ENCODE peak calls at places on chromosomes 3 and 15, in five cellular contexts. Y is lung, F is SK-N-SH, C is brain microvascular endothelial cell, J is small intestine. G is an unnamed sample.

GRCh38 chr15:51077565-51078153 is 17.0 kb downstream of the TNFAIP8L3 start:
- DNase-seq in Y (peak; percentile 71), F (no peak), C (peak; percentile 9), J (peak; percentile 49), G (peak; percentile 66)

GRCh38 chr3:99645277-99646106 is 7.1 kb downstream of the COL8A1 start:
- DNase-seq in Y (no peak), F (peak; percentile 23), C (peak; percentile 52), J (no peak), G (no peak)

GRCh38 chr3:50572801-50573371 is 3.6 kb downstream of the HEMK1 start:
- DNase-seq in Y (no peak), F (no peak), C (no peak), J (peak; percentile 15), G (no peak)

GRCh38 chr15:91431041-91431715 is 331.1 kb downstream of the SV2B start:
- DNase-seq in Y (no peak), F (no peak), C (no peak), J (no peak), G (no peak)

GRCh38 chr3:56314842-56315241 is 153.4 kb downstream of the ERC2 start:
- DNase-seq in Y (no peak), F (no peak), C (peak; percentile 52), J (no peak), G (no peak)

GRCh38 chr15:97993310-97993738 is 32.8 kb downstream of the ARRDC4 start:
- DNase-seq in Y (no peak), F (no peak), C (no peak), J (peak; percentile 63), G (no peak)

GRCh38 chr15:73560501-73561117 is 72.6 kb downstream of the NPTN start:
- DNase-seq in Y (no peak), F (peak; percentile 42), C (peak; percentile 70), J (peak; percentile 71), G (peak; percentile 51)

GRCh38 chr15:88838667-88839066 is 35.4 kb downstream of the ACAN start:
- DNase-seq in Y (no peak), F (no peak), C (no peak), J (no peak), G (no peak)

GRCh38 chr3:15287565-15288330 is 44.6 kb downstream of the SH3BP5 start:
- DNase-seq in Y (no peak), F (no peak), C (peak; percentile 55), J (no peak), G (no peak)

GRCh38 chr15:67968564-67969440 is 85.3 kb upstream of the PIAS1 start:
- DNase-seq in Y (no peak), F (no peak), C (no peak), J (no peak), G (no peak)

GRCh38 chr3:133691410-133692107 is 29.8 kb upstream of the TOPBP1 start:
- DNase-seq in Y (no peak), F (no peak), C (peak; percentile 7), J (no peak), G (no peak)

GRCh38 chr3:101849714-101850326 is 506 bp downstream of the NFKBIZ start:
- DNase-seq in Y (peak; percentile 43), F (peak; percentile 76), C (no peak), J (peak; percentile 40), G (peak; percentile 60)

GRCh38 chr3:79538-79937 is 117.0 kb upstream of the CHL1 start:
- DNase-seq in Y (no peak), F (no peak), C (no peak), J (no peak), G (no peak)

GRCh38 chr15:41559239-41559488 is 152 bp downstream of the TYRO3 start:
- DNase-seq in Y (no peak), F (no peak), C (no peak), J (no peak), G (no peak)

GRCh38 chr15:68636256-68636655 is 57.5 kb downstream of the CORO2B start:
- DNase-seq in Y (no peak), F (no peak), C (no peak), J (no peak), G (no peak)

GRCh38 chr15:37096878-37097568 is 3.3 kb downstream of the MEIS2 start:
- DNase-seq in Y (no peak), F (peak; percentile 54), C (no peak), J (no peak), G (no peak)

GRCh38 chr15:69623521-69624513 is 171.2 kb downstream of the RPLP1 start:
- DNase-seq in Y (peak; percentile 9), F (no peak), C (no peak), J (peak; percentile 19), G (no peak)

GRCh38 chr3:132726341-132726823 is 4.2 kb upstream of the NPHP3 start:
- DNase-seq in Y (no peak), F (peak; percentile 19), C (no peak), J (peak; percentile 55), G (peak; percentile 65)

GRCh38 chr3:184423567-184423966 is 43.7 kb downstream of the CHRD start:
- DNase-seq in Y (no peak), F (no peak), C (no peak), J (no peak), G (no peak)

GRCh38 chr3:174951023-174951422 is 91.9 kb downstream of the NAALADL2 start:
- DNase-seq in Y (no peak), F (no peak), C (peak; percentile 19), J (no peak), G (no peak)

GRCh38 chr3:68504185-68504584 is 428.2 kb downstream of the TAFA4 start:
- DNase-seq in Y (no peak), F (no peak), C (no peak), J (no peak), G (no peak)

GRCh38 chr3:176514297-176514696 is 683.0 kb downstream of the TBL1XR1 start:
- DNase-seq in Y (no peak), F (no peak), C (peak; percentile 41), J (peak; percentile 0), G (peak; percentile 12)

GRCh38 chr15:39127151-39127815 is 453.6 kb upstream of the THBS1 start:
- DNase-seq in Y (no peak), F (no peak), C (no peak), J (no peak), G (no peak)

GRCh38 chr15:33150516-33150915 is 44.0 kb downstream of the FMN1 start:
- DNase-seq in Y (no peak), F (no peak), C (no peak), J (peak; percentile 64), G (no peak)

GRCh38 chr3:177463863-177464262 is 266.6 kb upstream of the TBL1XR1 start:
- DNase-seq in Y (no peak), F (no peak), C (peak; percentile 74), J (no peak), G (peak; percentile 30)

GRCh38 chr3:197756704-197757103 is 7.0 kb downstream of the FYTTD1 start:
- DNase-seq in Y (no peak), F (no peak), C (no peak), J (no peak), G (no peak)

GRCh38 chr3:30682434-30683155 is 76.2 kb downstream of the TGFBR2 start:
- DNase-seq in Y (no peak), F (no peak), C (no peak), J (no peak), G (no peak)

GRCh38 chr3:48679416-48680380 is 6.0 kb downstream of the NCKIPSD start:
- DNase-seq in Y (no peak), F (no peak), C (no peak), J (no peak), G (no peak)

GRCh38 chr3:141913150-141913811 is 36.8 kb downstream of the ATP1B3 start:
- DNase-seq in Y (peak; percentile 41), F (peak; percentile 58), C (peak; percentile 56), J (peak; percentile 74), G (peak; percentile 68)

GRCh38 chr3:45043715-45044299 is 17.7 kb downstream of the CLEC3B start:
- DNase-seq in Y (no peak), F (no peak), C (peak; percentile 59), J (no peak), G (no peak)

GRCh38 chr15:31597466-31597865 is 270.8 kb downstream of the KLF13 start:
- DNase-seq in Y (no peak), F (no peak), C (no peak), J (no peak), G (no peak)
- H3K4me3 ChIP-seq in Y (no peak overlapping the region), F (no peak overlapping the region), C (no peak overlapping the region), J (no peak overlapping the region), G (no peak overlapping the region)

GRCh38 chr3:71065764-71066013 is 517.8 kb downstream of the FOXP1 start:
- DNase-seq in Y (no peak), F (no peak), C (no peak), J (no peak), G (no peak)

GRCh38 chr3:71064976-71065763 is 518.4 kb downstream of the FOXP1 start:
- DNase-seq in Y (peak; percentile 68), F (no peak), C (peak; percentile 31), J (peak; percentile 67), G (peak; percentile 72)

GRCh38 chr3:71066356-71066755 is 517.2 kb downstream of the FOXP1 start:
- DNase-seq in Y (no peak), F (no peak), C (no peak), J (no peak), G (peak; percentile 37)

GRCh38 chr3:71067977-71068376 is 515.6 kb downstream of the FOXP1 start:
- DNase-seq in Y (no peak), F (no peak), C (no peak), J (no peak), G (peak; percentile 71)

GRCh38 chr3:71066849-71067261 is 516.7 kb downstream of the FOXP1 start:
- DNase-seq in Y (no peak), F (peak; percentile 8), C (peak; percentile 40), J (no peak), G (no peak)
- H3K4me3 ChIP-seq in Y (no peak overlapping the region), F (no peak overlapping the region), C (no peak overlapping the region), J (no peak overlapping the region), G (peak overlapping the region; percentile 94)

GRCh38 chr3:149442845-149443544 is 31.5 kb upstream of the TM4SF4 start:
- DNase-seq in Y (no peak), F (no peak), C (peak; percentile 85), J (peak; percentile 74), G (no peak)

GRCh38 chr3:149438981-149439380 is 35.5 kb upstream of the TM4SF4 start:
- DNase-seq in Y (no peak), F (no peak), C (no peak), J (no peak), G (no peak)

GRCh38 chr3:149448331-149448831 is 26.1 kb upstream of the TM4SF4 start:
- DNase-seq in Y (no peak), F (no peak), C (peak; percentile 56), J (no peak), G (no peak)

GRCh38 chr3:149441662-149442442 is 32.6 kb upstream of the TM4SF4 start:
- DNase-seq in Y (no peak), F (no peak), C (no peak), J (no peak), G (no peak)

GRCh38 chr3:149443545-149443912 is 31.0 kb upstream of the TM4SF4 start:
- DNase-seq in Y (no peak), F (no peak), C (no peak), J (peak; percentile 90), G (no peak)
- H3K4me3 ChIP-seq in Y (no peak overlapping the region), F (no peak overlapping the region), C (no peak overlapping the region), J (no peak overlapping the region), G (no peak overlapping the region)

DNA sequence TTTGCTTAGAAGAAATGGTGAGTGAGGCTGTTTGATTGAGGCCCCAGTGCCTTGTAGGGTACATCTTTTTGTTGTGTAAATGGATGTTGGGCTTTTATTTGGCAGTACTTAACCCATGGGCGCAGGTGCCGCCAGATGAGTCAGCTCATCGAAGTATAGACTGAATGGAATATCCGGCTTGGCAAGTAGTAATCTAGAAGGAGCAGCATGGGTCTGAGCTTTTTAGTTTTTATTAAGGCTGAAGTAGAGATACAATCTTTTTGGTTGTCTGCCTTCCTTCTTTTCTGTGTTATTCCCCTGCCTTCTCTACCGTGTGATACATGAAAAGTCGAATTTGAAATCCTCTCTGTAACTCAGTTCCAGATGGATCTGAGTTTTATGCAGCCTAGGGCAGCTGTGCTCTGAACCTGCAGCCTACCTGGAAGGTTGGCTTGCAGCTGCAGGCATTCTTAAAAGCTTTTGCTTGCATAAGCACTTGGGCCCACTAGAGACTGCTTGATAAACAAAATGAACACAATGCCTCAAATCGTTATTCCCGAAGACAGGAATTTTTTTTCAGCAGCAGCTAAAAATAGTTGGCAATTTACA is 177.6 kb upstream of the CGNL1 start:
- DNase-seq in Y (no peak), F (peak; percentile 4), C (no peak), J (peak; percentile 58), G (no peak)
- H3K4me3 ChIP-seq in Y (no peak overlapping the region), F (no peak overlapping the region), C (no peak overlapping the region), J (no peak overlapping the region), G (no peak overlapping the region)